ENCODE peak calls at places on chromosomes 13 and 19, in eight cellular contexts. I is NCI-H1048; T is pancreas; E is caudate nucleus; J is effector memory CD4-positive, alpha-beta T cell; N is choroid plexus epithelial cell; G is NCI-H1092 treated with DMSO at 0.1 percent for 48 hours; B is adrenal gland. U is an unnamed sample.
A peak's percentile ranks its signal among the peaks of the same experiment; 100 is the strongest.

GRCh38 chr13:35747594-35747993 is 271.1 kb upstream of the MAB21L1 start:
- DNase-seq in I (no peak), T (no peak), E (no peak), J (no peak), N (no peak), G (no peak), B (no peak), U (no peak)

GRCh38 chr13:94325660-94326059 is 153.8 kb downstream of the DCT start:
- DNase-seq in I (no peak), T (no peak), E (no peak), J (no peak), N (peak; percentile 55), G (no peak), B (peak; percentile 30), U (no peak)

GRCh38 chr19:39590265-39590664 is 12.1 kb upstream of the LGALS13 start:
- DNase-seq in I (no peak), T (no peak), E (no peak), J (no peak), N (peak; percentile 18), G (no peak), B (no peak), U (no peak)

GRCh38 chr19:33299061-33299665 is 3.2 kb downstream of the CEBPA start:
- DNase-seq in I (no peak), T (no peak), E (no peak), J (no peak), N (no peak), G (no peak), B (no peak), U (no peak)

GRCh38 chr13:30805603-30806011 is 70.3 kb downstream of the ALOX5AP start:
- DNase-seq in I (peak; percentile 29), T (peak; percentile 70), E (peak; percentile 89), J (no peak), N (no peak), G (no peak), B (peak; percentile 66), U (no peak)

GRCh38 chr19:49613374-49613773 is 22.4 kb downstream of the PRR12 start:
- DNase-seq in I (no peak), T (peak; percentile 55), E (no peak), J (no peak), N (no peak), G (no peak), B (peak; percentile 85), U (no peak)

GRCh38 chr13:112812306-112813034 is 122.6 kb downstream of the ATP11A start:
- DNase-seq in I (no peak), T (no peak), E (peak; percentile 42), J (no peak), N (no peak), G (no peak), B (no peak), U (no peak)

GRCh38 chr13:19586904-19587634 is 25.7 kb upstream of the TPTE2 start:
- DNase-seq in I (no peak), T (no peak), E (no peak), J (peak; percentile 63), N (peak; percentile 52), G (no peak), B (peak; percentile 43), U (peak; percentile 56)

GRCh38 chr13:41842029-41842428 is 118.9 kb downstream of the VWA8 start:
- DNase-seq in I (no peak), T (no peak), E (no peak), J (no peak), N (peak; percentile 82), G (no peak), B (peak; percentile 25), U (no peak)

GRCh38 chr13:81197966-81198365 is 857.0 kb upstream of the SPRY2 start:
- DNase-seq in I (no peak), T (no peak), E (no peak), J (no peak), N (no peak), G (no peak), B (no peak), U (no peak)

GRCh38 chr13:25214371-25215252 is 42.5 kb upstream of the AMER2 start:
- DNase-seq in I (no peak), T (no peak), E (no peak), J (no peak), N (peak; percentile 37), G (no peak), B (peak; percentile 46), U (no peak)

GRCh38 chr13:33204130-33204927 is 81.2 kb downstream of the STARD13 start:
- DNase-seq in I (no peak), T (peak; percentile 87), E (peak; percentile 46), J (no peak), N (peak; percentile 94), G (no peak), B (peak; percentile 64), U (no peak)

GRCh38 chr13:113730831-113731191 is 28.2 kb upstream of the TMEM255B start:
- DNase-seq in I (no peak), T (no peak), E (no peak), J (no peak), N (no peak), G (no peak), B (no peak), U (no peak)

GRCh38 chr19:23799321-23799720 is 40.6 kb upstream of the ZNF681 start:
- DNase-seq in I (no peak), T (no peak), E (no peak), J (peak; percentile 13), N (no peak), G (peak; percentile 26), B (no peak), U (peak; percentile 16)

GRCh38 chr19:2854849-2855248 is 12.3 kb upstream of the ZNF556 start:
- DNase-seq in I (no peak), T (no peak), E (no peak), J (no peak), N (no peak), G (no peak), B (no peak), U (no peak)

GRCh38 chr19:17775991-17776803 is 18.7 kb upstream of the B3GNT3 start:
- DNase-seq in I (no peak), T (no peak), E (no peak), J (no peak), N (peak; percentile 46), G (no peak), B (no peak), U (no peak)

GRCh38 chr19:27652281-27652680 is 1560.7 kb downstream of the UQCRFS1 start:
- DNase-seq in I (no peak), T (no peak), E (no peak), J (no peak), N (no peak), G (no peak), B (no peak), U (no peak)

GRCh38 chr19:8654591-8655339 is 24.3 kb downstream of the NFILZ start:
- DNase-seq in I (no peak), T (peak; percentile 42), E (peak; percentile 25), J (peak; percentile 30), N (peak; percentile 62), G (peak; percentile 23), B (peak; percentile 41), U (peak; percentile 68)

U was measured in T-helper 9 cell.